ENCODE peak calls at places on chromosomes 1 and 21, in nine cellular contexts. G is GM19239; N is amniotic stem cell; D is heart right ventricle; C is stimulated activated CD4-positive, alpha-beta T cell treated with anti-CD3 and anti-CD28 coated beads, Interleukin-15, amount 100 ng/mL, for 1 hour; J is SJSA1; Q is C1 segment of cervical spinal cord; Z is HuH-7.5; T is activated naive CD4-positive, alpha-beta T cell treated with anti-CD3 and anti-CD28 coated beads, Interleukin-2, amount 10 ng/mL, durations not matched to agents 7 days and 5 days. B is an unnamed sample.

GRCh38 chr1:45730075-45730779 is 20.2 kb downstream of the IPP start:
- DNase-seq in Q (no peak), N (no peak), T (no peak), D (no peak), J (no peak), C (no peak), Z (no peak), G (no peak), B (no peak)

GRCh38 chr1:69702085-69702484 is 134.4 kb downstream of the LRRC7 start:
- DNase-seq in C (no peak), N (no peak), T (no peak), Z (no peak), Q (no peak), J (no peak), D (no peak), G (no peak), B (no peak)

GRCh38 chr1:201421041-201421440 is 489 bp downstream of the TNNI1 start:
- DNase-seq in Q (no peak), G (no peak), T (no peak), Z (no peak), N (no peak), D (no peak), J (no peak), C (no peak), B (no peak)

GRCh38 chr1:164524810-164525209 is 34.2 kb upstream of the PBX1 start:
- DNase-seq in T (no peak), D (no peak), C (no peak), G (no peak), J (no peak), Z (no peak), N (no peak), Q (no peak), B (no peak)

GRCh38 chr1:180542530-180543171 is 16.1 kb upstream of the OVAAL start:
- DNase-seq in T (no peak), Z (no peak), Q (no peak), J (no peak), D (no peak), G (no peak), C (no peak), N (no peak), B (no peak)

GRCh38 chr1:115980998-115981993 is 5.0 kb downstream of the SLC22A15 start:
- DNase-seq in C (no peak), J (peak; percentile 54), T (peak; percentile 30), G (no peak), D (no peak), Z (peak; percentile 60), Q (no peak), N (no peak), B (peak; percentile 35)

GRCh38 chr1:227738820-227739219 is 3.6 kb downstream of the SNAP47 start:
- DNase-seq in Z (no peak), D (no peak), N (no peak), J (no peak), G (no peak), C (no peak), Q (no peak), T (no peak), B (no peak)

GRCh38 chr1:101075926-101076325 is 50.3 kb upstream of the DPH5 start:
- DNase-seq in Q (no peak), J (no peak), D (no peak), Z (no peak), C (no peak), G (no peak), N (no peak), T (no peak), B (no peak)

GRCh38 chr1:201309420-201309819 is 26.1 kb downstream of the PKP1 start:
- DNase-seq in N (no peak), G (no peak), Q (no peak), C (no peak), D (peak; percentile 63), T (peak; percentile 24), Z (peak; percentile 77), J (no peak), B (peak; percentile 37)

GRCh38 chr21:34020934-34021553 is 52.3 kb upstream of the MRPS6 start:
- DNase-seq in D (no peak), C (no peak), N (no peak), J (no peak), Q (no peak), T (no peak), G (no peak), Z (no peak), B (no peak)

GRCh38 chr1:28982198-28982597 is 67.8 kb downstream of the EPB41 start:
- DNase-seq in C (no peak), N (no peak), J (no peak), D (no peak), G (no peak), Q (no peak), T (no peak), Z (no peak), B (no peak)

GRCh38 chr1:27601771-27602509 is 2.0 kb downstream of the AHDC1 start:
- DNase-seq in Q (peak; percentile 79), J (no peak), Z (no peak), C (no peak), D (peak; percentile 60), T (no peak), N (no peak), G (no peak), B (no peak)

GRCh38 chr1:117616356-117616755 is 10.5 kb downstream of the TENT5C start:
- DNase-seq in Q (no peak), T (no peak), G (no peak), J (no peak), Z (no peak), C (no peak), D (no peak), N (no peak), B (no peak)

GRCh38 chr1:43285269-43285986 is at the start of gene C1orf210:
- DNase-seq in C (no peak), N (no peak), T (no peak), Z (peak; percentile 65), G (no peak), Q (no peak), J (no peak), D (no peak), B (no peak)

GRCh38 chr1:184556665-184557064 is 169.8 kb downstream of the C1orf21 start:
- DNase-seq in D (no peak), Z (no peak), C (no peak), N (no peak), Q (no peak), T (no peak), J (no peak), G (no peak), B (no peak)

GRCh38 chr1:36160949-36161485 is 5.1 kb downstream of the MAP7D1 start:
- DNase-seq in T (peak; percentile 86), Z (no peak), N (peak; percentile 39), D (peak; percentile 72), G (no peak), Q (peak; percentile 48), C (peak; percentile 23), J (peak; percentile 86), B (peak; percentile 81)

GRCh38 chr1:95023399-95024050 is 49.2 kb downstream of the ALG14 start:
- DNase-seq in Q (no peak), J (peak; percentile 50), T (no peak), C (no peak), G (no peak), Z (no peak), N (peak; percentile 52), D (no peak), B (peak; percentile 41)

GRCh38 chr1:59768752-59769411 is 45.9 kb upstream of the HOOK1 start:
- DNase-seq in G (no peak), Q (no peak), T (no peak), C (no peak), N (no peak), Z (no peak), D (no peak), J (no peak), B (no peak)

GRCh38 chr1:34976384-34977209 is 8.6 kb downstream of the TMEM35B start:
- DNase-seq in J (no peak), C (no peak), G (no peak), D (no peak), N (no peak), T (no peak), Q (no peak), Z (no peak), B (no peak)

GRCh38 chr1:1021010-1021845 is 1.3 kb downstream of the AGRN start:
- DNase-seq in Q (no peak), D (peak; percentile 80), C (no peak), T (no peak), N (peak; percentile 30), Z (peak; percentile 79), J (peak; percentile 90), G (no peak), B (no peak)

GRCh38 chr21:33433425-33434114 is 30.4 kb downstream of the IFNGR2 start:
- DNase-seq in N (no peak), Z (no peak), Q (no peak), C (no peak), D (no peak), T (no peak), J (no peak), G (no peak), B (no peak)

GRCh38 chr1:5708266-5708978 is 283.8 kb downstream of the NPHP4 start:
- DNase-seq in G (no peak), N (no peak), J (no peak), Z (no peak), D (no peak), Q (no peak), C (no peak), T (no peak), B (no peak)

GRCh38 chr1:240415532-240415931 is 196.4 kb downstream of the GREM2 start:
- DNase-seq in Q (no peak), C (no peak), G (no peak), N (no peak), Z (no peak), T (no peak), J (no peak), D (no peak), B (no peak)

GRCh38 chr1:121483234-121483633 is 298.5 kb downstream of the SRGAP2C start:
- DNase-seq in Z (no peak), N (no peak), D (no peak), G (no peak), T (no peak), J (no peak), Q (no peak), C (no peak), B (no peak)

GRCh38 chr1:42953182-42954180 is 5.2 kb downstream of the SLC2A1 start:
- DNase-seq in Z (no peak), D (no peak), C (no peak), T (no peak), J (no peak), N (no peak), G (no peak), Q (peak; percentile 72), B (no peak)

GRCh38 chr1:39684313-39684664 is 6.9 kb downstream of the HPCAL4 start:
- DNase-seq in Q (no peak), C (no peak), N (no peak), J (no peak), D (no peak), T (no peak), G (no peak), Z (no peak), B (no peak)

GRCh38 chr1:153536618-153537375 is 1.0 kb upstream of the S100A6 start:
- DNase-seq in Q (no peak), J (no peak), N (no peak), G (no peak), T (peak; percentile 28), Z (no peak), C (no peak), D (no peak), B (no peak)

GRCh38 chr1:147246044-147246690 is 3.7 kb downstream of the CHD1L start:
- DNase-seq in C (no peak), J (no peak), Q (no peak), Z (no peak), T (no peak), N (no peak), D (no peak), G (no peak), B (no peak)

GRCh38 chr1:44484155-44484688 is 79.2 kb downstream of the RNF220 start:
- DNase-seq in Z (no peak), N (no peak), C (no peak), T (no peak), G (no peak), Q (no peak), D (no peak), J (no peak), B (peak; percentile 18)

GRCh38 chr1:208576425-208576824 is 332.2 kb upstream of the PLXNA2 start:
- DNase-seq in N (no peak), Z (no peak), C (no peak), T (no peak), G (no peak), Q (no peak), J (no peak), D (no peak), B (no peak)

GRCh38 chr1:201269900-201270410 is 13.4 kb upstream of the PKP1 start:
- DNase-seq in C (no peak), D (no peak), Q (no peak), T (no peak), N (no peak), J (no peak), G (no peak), Z (no peak), B (no peak)

B was measured in HTR-8/SVneo.